ENCODE peak calls at places on chromosomes 7 and 10, in five cellular contexts. O is C1 segment of cervical spinal cord, G is NCI-H226, T is body of pancreas, M is kidney. R is an unnamed sample.

GRCh38 chr7:24138366-24138765 is 145.6 kb upstream of the NPY start:
- DNase-seq in M (no peak), T (no peak), G (peak; percentile 73), O (no peak), R (no peak)

GRCh38 chr7:4776160-4776623 is 769 bp downstream of the AP5Z1 start:
- DNase-seq in O (no peak), M (no peak), G (no peak), T (no peak), R (no peak)

GRCh38 chr10:132616170-132616994 is 78.8 kb downstream of the INPP5A start:
- DNase-seq in O (no peak), G (no peak), T (no peak), M (peak; percentile 65), R (no peak)

GRCh38 chr7:135390829-135391228 is 119.1 kb downstream of the CNOT4 start:
- DNase-seq in M (no peak), O (no peak), G (no peak), T (peak; percentile 15), R (no peak)

GRCh38 chr7:5214641-5215040 is 24.6 kb downstream of the WIPI2 start:
- DNase-seq in T (no peak), O (no peak), M (no peak), G (no peak), R (no peak)

GRCh38 chr10:51377070-51377931 is 303.0 kb downstream of the PRKG1 start:
- DNase-seq in M (no peak), O (no peak), T (peak; percentile 43), G (no peak), R (no peak)

GRCh38 chr10:10131984-10132383 is 885.7 kb upstream of the CELF2 start:
- DNase-seq in O (no peak), M (no peak), G (no peak), T (no peak), R (no peak)

GRCh38 chr10:132880148-132880981 is 62.0 kb downstream of the CFAP46 start:
- DNase-seq in O (no peak), M (peak; percentile 57), T (no peak), G (no peak), R (no peak)

GRCh38 chr10:43209064-43209455 is 57.8 kb downstream of the RASGEF1A start:
- DNase-seq in T (no peak), O (no peak), G (no peak), M (peak; percentile 16), R (no peak)

GRCh38 chr10:18313626-18314025 is 173.4 kb downstream of the CACNB2 start:
- DNase-seq in T (no peak), O (no peak), G (no peak), M (no peak), R (no peak)

GRCh38 chr10:131650771-131651673 is 249.8 kb upstream of the PPP2R2D start:
- DNase-seq in M (peak; percentile 56), O (no peak), T (no peak), G (no peak), R (no peak)

GRCh38 chr10:96041146-96041545 is 2.2 kb upstream of the CCNJ start:
- DNase-seq in O (no peak), G (no peak), M (no peak), T (no peak), R (no peak)

GRCh38 chr10:124604214-124605000 is 139.8 kb downstream of the FAM53B start:
- DNase-seq in G (no peak), T (no peak), O (no peak), M (peak; percentile 76), R (no peak)

GRCh38 chr7:100957832-100958421 is 8.6 kb downstream of the MUC3A start:
- DNase-seq in O (no peak), G (no peak), M (no peak), T (no peak), R (no peak)

GRCh38 chr7:105638942-105639495 is 57.7 kb upstream of the EFCAB10 start:
- DNase-seq in T (no peak), M (no peak), O (no peak), G (no peak), R (no peak)

GRCh38 chr7:64874562-64875250 is 28.4 kb upstream of the ZNF273 start:
- DNase-seq in M (no peak), G (no peak), O (no peak), T (no peak), R (no peak)

GRCh38 chr10:132225849-132226205 is 39.1 kb downstream of the DPYSL4 start:
- DNase-seq in T (no peak), G (no peak), O (no peak), M (peak; percentile 71), R (no peak)

GRCh38 chr7:155280446-155281410 is 16.9 kb upstream of the INSIG1 start:
- DNase-seq in O (no peak), G (no peak), M (no peak), T (no peak), R (no peak)

GRCh38 chr10:17669185-17669872 is 25.4 kb downstream of the STAM start:
- DNase-seq in G (no peak), T (no peak), O (no peak), M (no peak), R (no peak)

GRCh38 chr7:157586426-157586955 is 249.7 kb downstream of the DNAJB6 start:
- DNase-seq in O (no peak), G (no peak), T (no peak), M (peak; percentile 45), R (no peak)

GRCh38 chr10:53690556-53691240 is 918.1 kb upstream of the MBL2 start:
- DNase-seq in M (no peak), G (no peak), T (no peak), O (no peak), R (no peak)

GRCh38 chr7:120729300-120729699 is 128.6 kb downstream of the TSPAN12 start:
- DNase-seq in T (no peak), G (peak; percentile 21), O (no peak), M (no peak), R (no peak)